ENCODE peak calls at places on chromosomes 2 and 18, in six cellular contexts. One of them, this sample, is unnamed.

GRCh38 chr2:102180687-102180999 is 6.2 kb upstream of the IL1RL2 start:
- DNase-seq in prostate gland: no peak
- DNase-seq in transverse colon: no peak
- DNase-seq in heart left ventricle: no peak
- DNase-seq in tibial nerve: no peak
- DNase-seq in spleen: no peak
- DNase-seq in this sample: no peak

GRCh38 chr2:138324068-138324771 is 177.3 kb upstream of the SPOPL start:
- DNase-seq in transverse colon: no peak
- DNase-seq in spleen: no peak
- DNase-seq in tibial nerve: no peak
- DNase-seq in heart left ventricle: no peak
- DNase-seq in prostate gland: no peak
- DNase-seq in this sample: no peak

GRCh38 chr2:229714080-229714735 is at the start of gene DNER:
- DNase-seq in tibial nerve: no peak
- DNase-seq in spleen: peak; percentile 79
- DNase-seq in prostate gland: peak; percentile 30
- DNase-seq in heart left ventricle: no peak
- DNase-seq in transverse colon: peak; percentile 20
- DNase-seq in this sample: peak; percentile 62

GRCh38 chr2:29687121-29687520 is 234.3 kb downstream of the ALK start:
- DNase-seq in heart left ventricle: no peak
- DNase-seq in tibial nerve: no peak
- DNase-seq in prostate gland: no peak
- DNase-seq in transverse colon: no peak
- DNase-seq in spleen: no peak
- DNase-seq in this sample: no peak

GRCh38 chr2:151063271-151063670 is 198.4 kb downstream of the RBM43 start:
- DNase-seq in tibial nerve: no peak
- DNase-seq in spleen: no peak
- DNase-seq in transverse colon: no peak
- DNase-seq in prostate gland: no peak
- DNase-seq in heart left ventricle: no peak
- DNase-seq in this sample: no peak

GRCh38 chr2:74585406-74586182 is 31.1 kb downstream of the DOK1 start:
- DNase-seq in transverse colon: peak; percentile 26
- DNase-seq in heart left ventricle: peak; percentile 64
- DNase-seq in spleen: no peak
- DNase-seq in prostate gland: no peak
- DNase-seq in tibial nerve: peak; percentile 21
- DNase-seq in this sample: no peak

GRCh38 chr2:45093181-45093580 is 83.9 kb upstream of the SIX2 start:
- DNase-seq in tibial nerve: no peak
- DNase-seq in prostate gland: no peak
- DNase-seq in heart left ventricle: no peak
- DNase-seq in spleen: no peak
- DNase-seq in transverse colon: no peak
- DNase-seq in this sample: no peak

GRCh38 chr18:1302861-1303260 is 398.2 kb downstream of the ADCYAP1 start:
- DNase-seq in tibial nerve: no peak
- DNase-seq in transverse colon: no peak
- DNase-seq in spleen: peak; percentile 39
- DNase-seq in heart left ventricle: no peak
- DNase-seq in prostate gland: no peak
- DNase-seq in this sample: no peak

GRCh38 chr2:17627434-17627833 is 86.9 kb downstream of the VSNL1 start:
- DNase-seq in transverse colon: no peak
- DNase-seq in prostate gland: no peak
- DNase-seq in heart left ventricle: no peak
- DNase-seq in spleen: no peak
- DNase-seq in tibial nerve: no peak
- DNase-seq in this sample: no peak

GRCh38 chr2:25273985-25274550 is 67.7 kb downstream of the DNMT3A start:
- DNase-seq in heart left ventricle: peak; percentile 20
- DNase-seq in spleen: no peak
- DNase-seq in transverse colon: no peak
- DNase-seq in tibial nerve: no peak
- DNase-seq in prostate gland: no peak
- DNase-seq in this sample: no peak

GRCh38 chr2:69973335-69973735 is 11.9 kb upstream of the ASPRV1 start:
- DNase-seq in prostate gland: no peak
- DNase-seq in tibial nerve: no peak
- DNase-seq in heart left ventricle: no peak
- DNase-seq in transverse colon: no peak
- DNase-seq in spleen: peak; percentile 7
- DNase-seq in this sample: peak; percentile 49

GRCh38 chr2:150792780-150793300 is 305.4 kb upstream of the RND3 start:
- DNase-seq in heart left ventricle: peak; percentile 47
- DNase-seq in spleen: no peak
- DNase-seq in tibial nerve: no peak
- DNase-seq in transverse colon: no peak
- DNase-seq in prostate gland: no peak
- DNase-seq in this sample: no peak

GRCh38 chr2:232323328-232323650 is 55.3 kb upstream of the ALPP start:
- DNase-seq in heart left ventricle: no peak
- DNase-seq in tibial nerve: no peak
- DNase-seq in spleen: no peak
- DNase-seq in transverse colon: no peak
- DNase-seq in prostate gland: no peak
- DNase-seq in this sample: peak; percentile 40

GRCh38 chr2:102358496-102358895 is 2.9 kb downstream of the IL18R1 start:
- DNase-seq in heart left ventricle: no peak
- DNase-seq in spleen: no peak
- DNase-seq in prostate gland: no peak
- DNase-seq in tibial nerve: no peak
- DNase-seq in transverse colon: no peak
- DNase-seq in this sample: no peak

GRCh38 chr2:172311921-172312345 is 115.5 kb upstream of the ITGA6 start:
- DNase-seq in tibial nerve: peak; percentile 55
- DNase-seq in spleen: no peak
- DNase-seq in heart left ventricle: no peak
- DNase-seq in transverse colon: no peak
- DNase-seq in prostate gland: peak; percentile 28
- DNase-seq in this sample: no peak

GRCh38 chr2:175008801-175009495 is 3.8 kb upstream of the CHN1 start:
- DNase-seq in spleen: no peak
- DNase-seq in prostate gland: no peak
- DNase-seq in heart left ventricle: no peak
- DNase-seq in transverse colon: no peak
- DNase-seq in tibial nerve: no peak
- DNase-seq in this sample: no peak

GRCh38 chr2:40431600-40431955 is 20.3 kb downstream of the SLC8A1 start:
- DNase-seq in heart left ventricle: peak; percentile 71
- DNase-seq in tibial nerve: no peak
- DNase-seq in transverse colon: no peak
- DNase-seq in spleen: no peak
- DNase-seq in prostate gland: no peak
- DNase-seq in this sample: no peak

GRCh38 chr18:23921716-23922285 is 92.8 kb upstream of the TTC39C start:
- DNase-seq in tibial nerve: no peak
- DNase-seq in spleen: no peak
- DNase-seq in heart left ventricle: no peak
- DNase-seq in transverse colon: no peak
- DNase-seq in prostate gland: no peak
- DNase-seq in this sample: no peak

GRCh38 chr2:9820020-9820973 is 23.0 kb upstream of the TAF1B start:
- DNase-seq in transverse colon: no peak
- DNase-seq in heart left ventricle: no peak
- DNase-seq in spleen: no peak
- DNase-seq in prostate gland: no peak
- DNase-seq in tibial nerve: no peak
- DNase-seq in this sample: peak; percentile 33

GRCh38 chr2:10717630-10718029 is 3.8 kb upstream of the ATP6V1C2 start:
- DNase-seq in tibial nerve: no peak
- DNase-seq in transverse colon: no peak
- DNase-seq in spleen: peak; percentile 22
- DNase-seq in prostate gland: peak; percentile 58
- DNase-seq in heart left ventricle: no peak
- DNase-seq in this sample: no peak

GRCh38 chr2:28469947-28470585 is 25.8 kb upstream of the PLB1 start:
- DNase-seq in spleen: peak; percentile 70
- DNase-seq in heart left ventricle: no peak
- DNase-seq in transverse colon: peak; percentile 17
- DNase-seq in tibial nerve: no peak
- DNase-seq in prostate gland: no peak
- DNase-seq in this sample: no peak

GRCh38 chr2:202088777-202089176 is 15.7 kb downstream of the KIAA2012 start:
- DNase-seq in heart left ventricle: no peak
- DNase-seq in tibial nerve: no peak
- DNase-seq in prostate gland: no peak
- DNase-seq in transverse colon: no peak
- DNase-seq in spleen: no peak
- DNase-seq in this sample: no peak

GRCh38 chr2:8378016-8378810 is 303.6 kb upstream of the ID2 start:
- DNase-seq in tibial nerve: no peak
- DNase-seq in prostate gland: no peak
- DNase-seq in transverse colon: no peak
- DNase-seq in spleen: no peak
- DNase-seq in heart left ventricle: no peak
- DNase-seq in this sample: no peak

GRCh38 chr2:102657770-102658169 is 38.4 kb downstream of the SLC9A2 start:
- DNase-seq in tibial nerve: no peak
- DNase-seq in prostate gland: no peak
- DNase-seq in heart left ventricle: no peak
- DNase-seq in spleen: no peak
- DNase-seq in transverse colon: no peak
- DNase-seq in this sample: no peak

GRCh38 chr2:156322681-156323211 is 9.8 kb downstream of the NR4A2 start:
- DNase-seq in spleen: no peak
- DNase-seq in heart left ventricle: no peak
- DNase-seq in tibial nerve: no peak
- DNase-seq in transverse colon: no peak
- DNase-seq in prostate gland: no peak
- DNase-seq in this sample: no peak
- TF ChIP-seq POLR2A in spleen: no peak
- TF ChIP-seq POLR2A in heart left ventricle: no peak
- TF ChIP-seq POLR2A in tibial nerve: no peak
- TF ChIP-seq POLR2A in transverse colon: no peak
- TF ChIP-seq POLR2A in prostate gland: no peak
- TF ChIP-seq POLR2A in this sample: no peak

DNA sequence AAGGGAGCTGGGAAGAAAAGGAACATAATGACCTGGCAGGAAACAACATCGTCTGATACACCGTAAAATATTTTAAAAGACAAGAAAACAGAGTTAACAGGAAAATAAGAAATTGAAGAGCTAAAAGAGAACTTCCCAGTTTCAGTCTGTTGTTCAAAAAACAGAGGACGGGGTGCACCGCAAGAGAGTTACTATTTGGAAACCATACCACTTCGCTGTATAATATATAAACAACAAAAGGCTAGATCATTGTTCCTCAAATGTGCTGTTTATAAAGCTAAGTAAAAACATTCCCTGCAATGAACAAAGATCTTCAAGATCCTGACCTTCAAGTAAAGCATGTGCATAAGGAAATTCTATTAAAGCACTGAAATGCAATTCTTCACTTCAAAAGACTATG is 2.1 kb downstream of the PPP3R1 start:
- DNase-seq in transverse colon: no peak
- DNase-seq in spleen: no peak
- DNase-seq in tibial nerve: no peak
- DNase-seq in heart left ventricle: no peak
- DNase-seq in prostate gland: no peak
- DNase-seq in this sample: no peak
- H3K27ac ChIP-seq in transverse colon: peak overlapping the region; percentile 100
- H3K27ac ChIP-seq in spleen: peak overlapping the region; percentile 96
- H3K27ac ChIP-seq in tibial nerve: no peak overlapping the region
- H3K27ac ChIP-seq in heart left ventricle: peak overlapping the region; percentile 97
- H3K27ac ChIP-seq in prostate gland: peak overlapping the region; percentile 96
- H3K27ac ChIP-seq in this sample: peak overlapping the region; percentile 93

DNA sequence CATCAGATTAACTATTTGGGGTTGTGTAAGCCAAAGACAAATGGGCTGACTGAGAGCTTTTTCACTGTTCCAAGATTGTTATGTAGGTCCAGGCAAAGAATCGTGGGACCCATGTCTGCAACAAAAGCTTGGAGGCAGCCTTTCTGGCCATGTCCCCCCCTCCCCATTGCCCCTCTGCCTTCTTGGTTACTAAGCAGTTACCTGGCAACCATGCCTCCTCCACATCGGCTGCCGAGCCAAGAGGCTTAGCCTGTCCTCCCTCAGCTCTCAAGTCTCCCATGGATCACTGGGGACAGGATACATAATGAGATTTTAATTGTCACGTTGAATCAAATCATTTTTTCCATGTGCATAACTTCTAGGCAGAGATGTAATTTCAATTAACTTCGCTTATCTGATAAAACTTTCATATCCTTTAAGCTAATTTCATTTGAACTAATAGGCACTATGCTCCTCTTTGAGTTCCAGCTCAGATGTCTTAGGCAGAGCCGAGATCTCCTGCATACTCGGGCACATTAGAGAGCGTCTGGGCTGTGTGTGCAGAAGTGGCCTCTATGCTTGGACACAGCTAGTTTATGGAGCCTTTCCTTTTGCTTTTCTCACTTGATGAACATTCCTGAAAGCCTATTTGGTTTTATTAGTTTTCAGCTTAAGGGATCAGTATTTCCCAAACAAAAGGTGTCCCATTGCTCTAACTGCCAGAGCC is 80.8 kb downstream of the LYPD1 start:
- DNase-seq in tibial nerve: no peak
- DNase-seq in heart left ventricle: no peak
- DNase-seq in prostate gland: no peak
- DNase-seq in spleen: no peak
- DNase-seq in transverse colon: no peak
- DNase-seq in this sample: no peak
- TF ChIP-seq POLR2A in tibial nerve: no peak
- TF ChIP-seq POLR2A in heart left ventricle: no peak
- TF ChIP-seq POLR2A in prostate gland: no peak
- TF ChIP-seq POLR2A in spleen: no peak
- TF ChIP-seq POLR2A in transverse colon: no peak
- TF ChIP-seq POLR2A in this sample: no peak

GRCh38 chr2:3299703-3300102 is 77.9 kb downstream of the EIPR1 start:
- DNase-seq in tibial nerve: no peak
- DNase-seq in transverse colon: no peak
- DNase-seq in prostate gland: no peak
- DNase-seq in heart left ventricle: no peak
- DNase-seq in spleen: no peak
- DNase-seq in this sample: peak; percentile 5
- H3K27ac ChIP-seq in tibial nerve: no peak overlapping the region
- H3K27ac ChIP-seq in transverse colon: no peak overlapping the region
- H3K27ac ChIP-seq in prostate gland: no peak overlapping the region
- H3K27ac ChIP-seq in heart left ventricle: no peak overlapping the region
- H3K27ac ChIP-seq in spleen: no peak overlapping the region
- H3K27ac ChIP-seq in this sample: no peak overlapping the region